ENCODE peak calls at places on chromosomes 4 and X, in five cellular contexts. One of them, this sample, is unnamed.

GRCh38 chr4:36187723-36188333 is 56.5 kb downstream of the ARAP2 start:
- DNase-seq in A549: peak; percentile 1
- DNase-seq in K562: no peak
- DNase-seq in GM12878: no peak
- DNase-seq in HepG2: peak; percentile 1
- DNase-seq in this sample: peak; percentile 63

GRCh38 chr4:121472937-121473721 is 92.3 kb upstream of the QRFPR start:
- DNase-seq in A549: no peak
- DNase-seq in K562: no peak
- DNase-seq in GM12878: no peak
- DNase-seq in HepG2: no peak
- DNase-seq in this sample: no peak

GRCh38 chr4:112142152-112142551 is 3.1 kb upstream of the FAM241A start:
- DNase-seq in A549: no peak
- DNase-seq in K562: no peak
- DNase-seq in GM12878: no peak
- DNase-seq in HepG2: no peak
- DNase-seq in this sample: no peak

GRCh38 chrX:1294301-1295067 is 25.9 kb downstream of the CSF2RA start:
- DNase-seq in A549: no peak
- DNase-seq in K562: no peak
- DNase-seq in GM12878: no peak
- DNase-seq in HepG2: no peak
- DNase-seq in this sample: no peak

GRCh38 chrX:132426695-132427281 is 62.0 kb downstream of the MBNL3 start:
- DNase-seq in A549: no peak
- DNase-seq in K562: no peak
- DNase-seq in GM12878: no peak
- DNase-seq in HepG2: no peak
- DNase-seq in this sample: no peak

GRCh38 chr4:140150636-140150885 is 3.4 kb downstream of the MAML3 start:
- DNase-seq in A549: no peak
- DNase-seq in K562: no peak
- DNase-seq in GM12878: no peak
- DNase-seq in HepG2: no peak
- DNase-seq in this sample: no peak

GRCh38 chrX:50769389-50770063 is 44.5 kb downstream of the SHROOM4 start:
- DNase-seq in A549: no peak
- DNase-seq in K562: no peak
- DNase-seq in GM12878: no peak
- DNase-seq in HepG2: no peak
- DNase-seq in this sample: no peak

GRCh38 chr4:36255575-36255974 is 11.3 kb upstream of the ARAP2 start:
- DNase-seq in A549: no peak
- DNase-seq in K562: no peak
- DNase-seq in GM12878: peak; percentile 92
- DNase-seq in HepG2: no peak
- DNase-seq in this sample: no peak

GRCh38 chrX:1537031-1537715 is at the start of gene P2RY8:
- DNase-seq in A549: peak; percentile 32
- DNase-seq in K562: no peak
- DNase-seq in GM12878: peak; percentile 75
- DNase-seq in HepG2: peak; percentile 84
- DNase-seq in this sample: no peak

GRCh38 chrX:140510306-140510676 is 5.4 kb upstream of the SOX3 start:
- DNase-seq in A549: no peak
- DNase-seq in K562: no peak
- DNase-seq in GM12878: no peak
- DNase-seq in HepG2: no peak
- DNase-seq in this sample: peak; percentile 45

GRCh38 chr4:13142191-13142590 is 341.9 kb downstream of the RAB28 start:
- DNase-seq in A549: no peak
- DNase-seq in K562: no peak
- DNase-seq in GM12878: no peak
- DNase-seq in HepG2: no peak
- DNase-seq in this sample: no peak

GRCh38 chr4:1365271-1366178 is 18.5 kb downstream of the UVSSA start:
- DNase-seq in A549: no peak
- DNase-seq in K562: no peak
- DNase-seq in GM12878: no peak
- DNase-seq in HepG2: no peak
- DNase-seq in this sample: peak; percentile 54

GRCh38 chr4:185540487-185541125 is 5.3 kb upstream of the PDLIM3 start:
- DNase-seq in A549: no peak
- DNase-seq in K562: no peak
- DNase-seq in GM12878: no peak
- DNase-seq in HepG2: no peak
- DNase-seq in this sample: no peak

GRCh38 chrX:150084474-150085229 is 146.4 kb upstream of the EOLA2 start:
- DNase-seq in A549: no peak
- DNase-seq in K562: no peak
- DNase-seq in GM12878: no peak
- DNase-seq in HepG2: no peak
- DNase-seq in this sample: no peak

GRCh38 chr4:3512279-3512678 is 19.9 kb downstream of the LRPAP1 start:
- DNase-seq in A549: no peak
- DNase-seq in K562: no peak
- DNase-seq in GM12878: no peak
- DNase-seq in HepG2: no peak
- DNase-seq in this sample: no peak

GRCh38 chr4:38060829-38061431 is 100.7 kb downstream of the PTTG2 start:
- DNase-seq in A549: no peak
- DNase-seq in K562: no peak
- DNase-seq in GM12878: no peak
- DNase-seq in HepG2: no peak
- DNase-seq in this sample: no peak

GRCh38 chrX:70139736-70140135 is 6.5 kb downstream of the IGBP1 start:
- DNase-seq in A549: no peak
- DNase-seq in K562: no peak
- DNase-seq in GM12878: no peak
- DNase-seq in HepG2: no peak
- DNase-seq in this sample: no peak

GRCh38 chr4:87121332-87122065 is 98.9 kb downstream of the KLHL8 start:
- DNase-seq in A549: no peak
- DNase-seq in K562: no peak
- DNase-seq in GM12878: no peak
- DNase-seq in HepG2: no peak
- DNase-seq in this sample: no peak

GRCh38 chr4:70901984-70902576 is at the start of gene MOB1B:
- DNase-seq in A549: peak; percentile 73
- DNase-seq in K562: peak; percentile 94
- DNase-seq in GM12878: peak; percentile 34
- DNase-seq in HepG2: peak; percentile 77
- DNase-seq in this sample: peak; percentile 97

GRCh38 chr4:93876739-93877138 is 48.2 kb downstream of the ATOH1 start:
- DNase-seq in A549: no peak
- DNase-seq in K562: no peak
- DNase-seq in GM12878: no peak
- DNase-seq in HepG2: no peak
- DNase-seq in this sample: no peak

GRCh38 chr4:152536545-152537182 is 772 bp upstream of the FBXW7 start:
- DNase-seq in A549: peak; percentile 23
- DNase-seq in K562: peak; percentile 28
- DNase-seq in GM12878: no peak
- DNase-seq in HepG2: peak; percentile 50
- DNase-seq in this sample: peak; percentile 69

GRCh38 chrX:3713225-3713936 is at the start of gene PRKX:
- DNase-seq in A549: peak; percentile 43
- DNase-seq in K562: peak; percentile 83
- DNase-seq in GM12878: peak; percentile 13
- DNase-seq in HepG2: no peak
- DNase-seq in this sample: peak; percentile 55

GRCh38 chr4:116400480-116400879 is 684.9 kb downstream of the TRAM1L1 start:
- DNase-seq in A549: no peak
- DNase-seq in K562: no peak
- DNase-seq in GM12878: no peak
- DNase-seq in HepG2: no peak
- DNase-seq in this sample: no peak

GRCh38 chrX:120281761-120282160 is 29.5 kb downstream of the TMEM255A start:
- DNase-seq in A549: no peak
- DNase-seq in K562: no peak
- DNase-seq in GM12878: no peak
- DNase-seq in HepG2: no peak
- DNase-seq in this sample: no peak

GRCh38 chr4:123340381-123340701 is 56.3 kb upstream of the SPRY1 start:
- DNase-seq in A549: peak; percentile 61
- DNase-seq in K562: no peak
- DNase-seq in GM12878: no peak
- DNase-seq in HepG2: peak; percentile 78
- DNase-seq in this sample: no peak
- TF ChIP-seq REST in A549: no peak
- TF ChIP-seq REST in K562: no peak
- TF ChIP-seq REST in GM12878: no peak
- TF ChIP-seq REST in HepG2: no peak
- TF ChIP-seq REST in this sample: no peak

DNA sequence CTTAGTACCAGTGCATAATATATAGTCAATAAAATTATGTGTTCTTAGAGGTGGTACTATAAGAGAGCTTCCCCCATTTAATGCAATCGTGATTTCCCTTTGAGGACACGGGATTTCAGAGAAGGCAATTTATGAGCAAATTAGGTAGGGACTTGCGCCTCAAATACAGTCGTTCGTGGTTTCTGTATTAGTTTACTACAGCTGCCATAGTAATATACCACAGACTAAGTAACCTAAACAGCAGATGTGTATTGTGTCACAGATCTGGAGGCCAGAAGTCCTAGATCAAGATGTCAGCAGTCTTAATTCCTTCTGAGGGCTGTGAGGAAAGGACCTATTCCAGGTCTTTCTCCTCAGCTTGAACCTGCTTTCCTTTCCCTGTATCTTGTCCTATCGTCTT is 1.5 kb upstream of the PUDP start:
- DNase-seq in A549: no peak
- DNase-seq in K562: no peak
- DNase-seq in GM12878: no peak
- DNase-seq in HepG2: no peak
- DNase-seq in this sample: no peak
- TF ChIP-seq JUNB in A549: no peak
- TF ChIP-seq JUNB in K562: no peak
- TF ChIP-seq JUNB in GM12878: peak; percentile 42
- TF ChIP-seq JUNB in HepG2: no peak
- TF ChIP-seq JUNB in this sample: no peak

DNA sequence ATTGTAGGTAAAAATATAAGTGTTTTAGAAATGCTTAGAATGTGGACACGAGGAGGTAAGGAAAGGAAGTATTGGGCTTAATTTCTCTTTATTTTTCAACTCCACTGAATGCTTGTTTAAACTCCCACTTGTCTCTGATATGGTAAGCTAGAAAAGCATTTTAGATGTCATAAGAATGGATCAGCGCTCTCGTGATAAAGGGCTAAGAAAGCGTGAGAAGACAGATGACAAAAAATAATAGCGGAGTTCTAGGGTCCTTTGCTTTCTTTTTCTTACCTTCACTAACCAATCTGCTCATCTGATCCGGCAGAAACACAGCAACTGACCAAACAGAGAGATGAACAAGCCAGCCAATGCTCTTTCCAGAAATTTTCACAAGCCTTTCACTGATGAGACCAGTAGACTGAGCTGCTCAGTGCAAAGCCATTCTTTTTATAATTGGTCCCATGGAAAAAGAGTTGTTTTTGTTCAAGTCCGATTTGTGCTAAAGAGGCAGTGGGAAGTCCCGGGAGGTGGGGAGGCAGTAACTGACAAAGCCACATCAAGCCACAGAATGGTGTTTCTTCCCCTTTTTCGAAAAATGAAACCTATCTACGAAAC is at the start of gene TASL:
- DNase-seq in A549: no peak
- DNase-seq in K562: no peak
- DNase-seq in GM12878: peak; percentile 94
- DNase-seq in HepG2: no peak
- DNase-seq in this sample: no peak
- H3K27ac ChIP-seq in A549: no peak within 1 kb of the TSS
- H3K27ac ChIP-seq in K562: no peak within 1 kb of the TSS
- H3K27ac ChIP-seq in GM12878: peak within 1 kb of the TSS; percentile 99
- H3K27ac ChIP-seq in HepG2: no peak within 1 kb of the TSS
- H3K27ac ChIP-seq in this sample: no peak within 1 kb of the TSS

GRCh38 chr4:12123709-12124108 is 695.0 kb upstream of the HS3ST1 start:
- DNase-seq in A549: no peak
- DNase-seq in K562: no peak
- DNase-seq in GM12878: no peak
- DNase-seq in HepG2: no peak
- DNase-seq in this sample: no peak
- TF ChIP-seq REST in A549: no peak
- TF ChIP-seq REST in K562: no peak
- TF ChIP-seq REST in GM12878: no peak
- TF ChIP-seq REST in HepG2: no peak
- TF ChIP-seq REST in this sample: no peak

GRCh38 chr4:100059467-100059866 is 109.4 kb upstream of the H2AZ1 start:
- DNase-seq in A549: no peak
- DNase-seq in K562: no peak
- DNase-seq in GM12878: no peak
- DNase-seq in HepG2: no peak
- DNase-seq in this sample: no peak

GRCh38 chr4:100060765-100061416 is 110.8 kb upstream of the H2AZ1 start:
- DNase-seq in A549: no peak
- DNase-seq in K562: no peak
- DNase-seq in GM12878: no peak
- DNase-seq in HepG2: no peak
- DNase-seq in this sample: peak; percentile 21

GRCh38 chr4:100063355-100063754 is 113.3 kb upstream of the H2AZ1 start:
- DNase-seq in A549: no peak
- DNase-seq in K562: no peak
- DNase-seq in GM12878: no peak
- DNase-seq in HepG2: no peak
- DNase-seq in this sample: no peak

GRCh38 chr4:100061835-100062234 is 111.8 kb upstream of the H2AZ1 start:
- DNase-seq in A549: no peak
- DNase-seq in K562: no peak
- DNase-seq in GM12878: no peak
- DNase-seq in HepG2: no peak
- DNase-seq in this sample: no peak

GRCh38 chr4:100062921-100063320 is 112.8 kb upstream of the H2AZ1 start:
- DNase-seq in A549: no peak
- DNase-seq in K562: no peak
- DNase-seq in GM12878: no peak
- DNase-seq in HepG2: no peak
- DNase-seq in this sample: no peak
- TF ChIP-seq JUNB in A549: no peak
- TF ChIP-seq JUNB in K562: no peak
- TF ChIP-seq JUNB in GM12878: no peak
- TF ChIP-seq JUNB in HepG2: no peak
- TF ChIP-seq JUNB in this sample: no peak